ENCODE peak calls at places on chromosomes 6 and 20, in nine cellular contexts. E is bronchial epithelial cell, M is astrocyte of the cerebellum, B is dorsolateral prefrontal cortex, J is brain microvascular endothelial cell, C is epithelial cell of proximal tubule, V is HFF-Myc, D is left lung, G is fibroblast of lung. O is an unnamed sample.

GRCh38 chr6:33769248-33769821 is 19.6 kb downstream of the LEMD2 start:
- DNase-seq in E (no peak), M (no peak), B (no peak), J (no peak), C (no peak), V (no peak), D (peak), G (no peak), O (no peak)

GRCh38 chr6:53803081-53803860 is 8.5 kb downstream of the LRRC1 start:
- DNase-seq in E (no peak), M (no peak), B (no peak), J (peak), C (no peak), V (no peak), D (no peak), G (peak), O (no peak)

GRCh38 chr6:1612902-1613301 is 3.2 kb downstream of the FOXC1 start:
- DNase-seq in E (peak), M (peak), B (no peak), J (peak), C (no peak), V (peak), D (no peak), G (peak), O (no peak)

GRCh38 chr20:23441850-23442313 is 2.4 kb downstream of the CSTL1 start:
- DNase-seq in E (peak), M (peak), B (peak), J (peak), C (no peak), V (peak), D (peak), G (peak), O (no peak)

GRCh38 chr6:160071805-160072687 is 49.6 kb upstream of the SLC22A1 start:
- DNase-seq in E (peak), M (no peak), B (no peak), J (no peak), C (no peak), V (no peak), D (no peak), G (no peak), O (no peak)

GRCh38 chr20:49663112-49663511 is 50.6 kb downstream of the B4GALT5 start:
- DNase-seq in E (no peak), M (no peak), B (no peak), J (no peak), C (no peak), V (no peak), D (no peak), G (no peak), O (no peak)

GRCh38 chr6:148500402-148500801 is 157.8 kb downstream of the SASH1 start:
- DNase-seq in E (no peak), M (no peak), B (no peak), J (no peak), C (no peak), V (no peak), D (no peak), G (no peak), O (no peak)

GRCh38 chr6:157763129-157763893 is 59.7 kb upstream of the SNX9 start:
- DNase-seq in E (peak), M (peak), B (no peak), J (peak), C (peak), V (peak), D (peak), G (peak), O (peak)

GRCh38 chr6:36867471-36868224 is 7.0 kb downstream of the PPIL1 start:
- DNase-seq in E (no peak), M (no peak), B (no peak), J (no peak), C (no peak), V (no peak), D (no peak), G (no peak), O (no peak)

GRCh38 chr6:41976794-41977484 is 35.3 kb upstream of the CCND3 start:
- DNase-seq in E (peak), M (no peak), B (no peak), J (peak), C (no peak), V (peak), D (no peak), G (peak), O (no peak)

GRCh38 chr6:135181333-135182119 is 418 bp downstream of the MYB start:
- DNase-seq in E (peak), M (no peak), B (no peak), J (no peak), C (no peak), V (no peak), D (peak), G (peak), O (no peak)

GRCh38 chr6:114619621-114620020 is 276.8 kb upstream of the HS3ST5 start:
- DNase-seq in E (no peak), M (no peak), B (no peak), J (no peak), C (no peak), V (no peak), D (no peak), G (peak), O (no peak)
- H3K4me3 ChIP-seq in E (no peak), M (no peak), B (no peak), J (no peak), C (no peak), V (no peak), D (no peak), G (no peak), O (no peak)

DNA sequence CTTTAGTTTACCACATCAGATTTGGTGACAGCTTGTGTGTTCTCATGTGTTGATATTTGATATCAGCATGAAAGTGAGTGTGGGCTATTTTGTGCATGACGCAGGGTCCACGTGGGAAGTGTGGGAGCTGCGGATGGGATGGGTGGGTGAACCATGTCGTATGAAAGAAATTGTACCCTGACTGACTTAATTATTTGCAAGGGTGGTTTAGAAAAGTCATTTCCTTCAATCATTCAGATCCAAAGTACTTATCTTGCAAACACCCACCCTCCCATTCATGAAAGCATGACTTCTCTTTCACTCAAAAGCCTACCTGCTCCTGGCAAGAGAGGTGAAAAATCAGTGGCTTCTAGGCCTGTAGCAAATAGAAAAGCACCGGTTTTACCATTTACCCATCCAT is 91.8 kb upstream of the BACH2 start:
- DNase-seq in E (no peak), M (no peak), B (no peak), J (no peak), C (no peak), V (no peak), D (no peak), G (no peak), O (no peak)
- H3K4me3 ChIP-seq in E (no peak), M (no peak), B (no peak), J (no peak), C (no peak), V (no peak), D (no peak), G (no peak), O (no peak)

GRCh38 chr20:60056345-60057122 is 98.3 kb downstream of the CDH26 start:
- DNase-seq in E (no peak), M (no peak), B (no peak), J (no peak), C (no peak), V (no peak), D (no peak), G (no peak), O (no peak)

GRCh38 chr20:60053813-60054190 is 95.6 kb downstream of the CDH26 start:
- DNase-seq in E (no peak), M (no peak), B (no peak), J (no peak), C (no peak), V (no peak), D (no peak), G (no peak), O (no peak)

GRCh38 chr20:60057123-60057865 is 99.1 kb downstream of the CDH26 start:
- DNase-seq in E (peak), M (peak), B (peak), J (peak), C (no peak), V (peak), D (no peak), G (peak), O (no peak)

GRCh38 chr20:60054716-60055371 is 96.6 kb downstream of the CDH26 start:
- DNase-seq in E (no peak), M (no peak), B (no peak), J (no peak), C (no peak), V (no peak), D (peak), G (no peak), O (no peak)

GRCh38 chr20:60055740-60056139 is 97.5 kb downstream of the CDH26 start:
- DNase-seq in E (peak), M (no peak), B (no peak), J (no peak), C (no peak), V (no peak), D (peak), G (no peak), O (peak)
- H3K4me3 ChIP-seq in E (no peak), M (no peak), B (no peak), J (no peak), C (no peak), V (no peak), D (peak), G (no peak), O (peak)

GRCh38 chr6:40320441-40320840 is 266.7 kb downstream of the LRFN2 start:
- DNase-seq in E (no peak), M (no peak), B (no peak), J (no peak), C (no peak), V (no peak), D (no peak), G (no peak), O (no peak)

GRCh38 chr6:40322336-40322735 is 264.8 kb downstream of the LRFN2 start:
- DNase-seq in E (no peak), M (no peak), B (no peak), J (no peak), C (no peak), V (no peak), D (no peak), G (no peak), O (no peak)

GRCh38 chr6:40321616-40322015 is 265.5 kb downstream of the LRFN2 start:
- DNase-seq in E (no peak), M (no peak), B (no peak), J (no peak), C (no peak), V (no peak), D (no peak), G (no peak), O (no peak)

GRCh38 chr6:40320947-40321346 is 266.2 kb downstream of the LRFN2 start:
- DNase-seq in E (no peak), M (no peak), B (no peak), J (no peak), C (no peak), V (no peak), D (no peak), G (no peak), O (no peak)

DNA sequence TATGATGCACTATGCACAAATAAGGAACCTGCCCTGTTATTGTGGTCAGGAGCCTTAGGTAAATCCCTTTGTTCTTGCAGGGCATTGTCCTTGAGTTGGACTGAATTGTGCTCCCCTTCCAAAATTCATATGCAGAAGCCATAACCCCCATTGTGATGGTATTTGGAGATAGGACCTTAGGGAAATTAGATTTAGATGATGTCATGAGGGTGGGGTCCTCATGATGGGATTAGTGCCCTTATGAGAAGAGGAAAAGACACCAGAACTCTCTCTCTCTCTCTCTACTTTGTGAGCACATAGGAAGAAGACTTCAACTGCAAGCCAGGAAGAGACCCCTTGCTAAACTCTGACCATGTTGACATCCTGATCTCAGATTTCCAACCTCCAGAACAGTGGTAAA is 268.0 kb downstream of the LRFN2 start:
- DNase-seq in E (no peak), M (no peak), B (no peak), J (no peak), C (no peak), V (no peak), D (no peak), G (no peak), O (no peak)
- H3K4me3 ChIP-seq in E (no peak), M (no peak), B (no peak), J (no peak), C (no peak), V (no peak), D (no peak), G (no peak), O (no peak)

DNA sequence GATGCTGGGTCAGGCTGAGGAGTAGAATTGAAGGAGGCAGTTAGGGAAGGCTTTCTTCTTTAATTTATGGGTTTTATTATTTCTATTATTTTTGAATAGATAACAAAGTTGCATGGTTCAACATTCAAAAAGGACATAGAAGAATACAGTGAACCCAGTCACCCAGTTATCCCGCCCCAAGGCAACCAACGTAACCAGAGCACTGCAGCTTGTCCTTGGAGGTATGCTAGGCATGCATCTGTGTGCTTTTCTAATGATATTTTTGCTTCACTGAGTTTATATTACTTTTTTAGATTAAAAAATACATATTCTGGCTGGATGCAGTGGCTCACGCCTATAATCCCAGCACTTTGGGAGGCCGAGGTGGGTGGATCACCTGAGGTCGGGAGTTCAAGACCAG is 47.4 kb upstream of the DSN1 start:
- DNase-seq in E (no peak), M (no peak), B (no peak), J (no peak), C (no peak), V (no peak), D (no peak), G (no peak), O (no peak)
- H3K4me3 ChIP-seq in E (no peak), M (no peak), B (no peak), J (no peak), C (no peak), V (no peak), D (no peak), G (no peak), O (no peak)

DNA sequence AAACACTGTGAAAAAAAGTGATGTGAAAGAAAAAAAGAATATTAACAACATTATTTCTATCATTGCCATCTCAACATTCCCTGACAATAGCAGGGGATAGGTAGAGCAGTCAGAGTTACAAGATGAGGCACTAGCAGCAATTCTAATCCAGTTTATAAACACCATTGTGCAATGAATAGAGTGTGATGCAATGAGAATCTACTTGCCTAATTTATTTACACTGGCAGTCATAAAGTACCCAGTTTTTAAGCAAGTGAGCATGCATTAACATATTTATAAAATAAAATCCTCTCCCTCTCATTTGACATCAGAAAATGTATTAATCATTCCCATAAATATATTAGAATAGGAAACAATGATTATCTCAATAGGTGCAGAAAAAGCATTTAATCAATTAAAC is 2.5 kb upstream of the MANEA start:
- DNase-seq in E (peak), M (no peak), B (no peak), J (no peak), C (no peak), V (no peak), D (no peak), G (peak), O (no peak)
- H3K4me3 ChIP-seq in E (no peak), M (no peak), B (no peak), J (no peak), C (no peak), V (no peak), D (no peak), G (no peak), O (no peak)

DNA sequence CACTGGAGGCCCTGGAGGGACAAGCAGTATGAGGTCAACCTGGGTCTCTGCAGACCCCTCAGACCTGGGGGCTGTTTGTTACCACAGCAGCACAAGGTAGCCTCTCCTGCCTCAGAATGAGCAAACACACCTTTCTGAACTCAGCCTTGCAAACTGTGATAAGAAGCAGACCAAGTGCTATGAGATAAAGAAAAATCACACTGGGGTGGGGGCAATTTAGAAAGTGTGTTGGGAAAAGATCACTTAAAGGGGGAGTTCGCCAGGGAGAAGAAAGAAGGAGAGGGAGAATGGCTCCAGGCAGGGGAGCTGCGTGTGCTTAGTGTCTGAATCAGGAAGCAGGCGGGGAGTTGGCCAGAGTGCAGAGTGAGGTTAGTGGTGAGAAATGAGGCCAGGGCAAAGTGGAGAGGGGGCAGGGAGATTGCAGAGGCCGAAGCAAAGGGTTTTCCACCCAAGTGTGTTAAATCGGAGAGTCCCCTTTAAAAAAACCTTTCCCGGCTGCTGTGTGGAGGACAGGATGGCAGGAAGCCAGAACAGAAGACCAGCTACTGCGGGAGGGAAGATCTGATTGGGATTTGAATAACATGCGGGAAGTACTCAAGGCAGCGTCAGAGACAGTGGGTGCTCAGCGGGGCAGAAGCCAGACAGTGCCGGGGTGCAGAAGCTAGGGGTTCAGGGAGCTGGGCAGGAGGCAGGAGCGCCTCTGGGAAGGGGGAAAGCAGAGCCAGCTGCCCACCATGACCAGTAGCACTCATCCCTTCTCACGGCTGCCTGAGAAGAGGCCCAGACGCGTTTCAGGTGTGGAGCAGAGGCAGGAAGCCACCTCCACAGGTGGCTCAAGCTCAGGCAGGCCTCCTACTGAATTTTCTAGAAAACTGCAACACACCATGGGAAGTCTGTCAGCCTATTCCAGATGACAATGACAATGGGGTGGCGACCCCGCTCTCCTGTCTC is 9.0 kb downstream of the ADA start:
- DNase-seq in E (peak), M (peak), B (peak), J (peak), C (peak), V (peak), D (no peak), G (peak), O (peak)
- H3K4me3 ChIP-seq in E (no peak), M (no peak), B (no peak), J (peak), C (peak), V (no peak), D (no peak), G (no peak), O (peak)

DNA sequence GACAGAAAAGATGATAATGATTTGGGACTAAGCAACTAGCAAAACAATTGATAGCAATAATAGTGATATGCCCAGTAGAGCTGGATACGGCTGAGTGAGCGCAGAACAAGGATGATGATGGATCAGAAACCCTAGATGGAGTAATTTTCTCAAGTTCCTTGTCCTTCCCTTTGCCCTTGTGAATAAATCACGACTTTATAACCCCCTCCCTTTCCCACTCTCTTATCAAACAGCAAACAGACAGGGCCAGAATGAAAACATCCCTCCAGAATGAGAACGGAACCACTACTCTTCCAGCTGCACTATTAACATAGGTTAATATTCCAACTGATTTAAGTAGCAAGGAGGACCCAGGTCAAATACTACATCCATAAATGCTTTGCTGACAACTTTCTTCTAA is 1.3 kb upstream of the MTFR2 start:
- DNase-seq in E (no peak), M (no peak), B (no peak), J (no peak), C (no peak), V (no peak), D (no peak), G (no peak), O (no peak)
- H3K4me3 ChIP-seq in E (no peak), M (no peak), B (no peak), J (no peak), C (peak), V (peak), D (no peak), G (no peak), O (peak)

DNA sequence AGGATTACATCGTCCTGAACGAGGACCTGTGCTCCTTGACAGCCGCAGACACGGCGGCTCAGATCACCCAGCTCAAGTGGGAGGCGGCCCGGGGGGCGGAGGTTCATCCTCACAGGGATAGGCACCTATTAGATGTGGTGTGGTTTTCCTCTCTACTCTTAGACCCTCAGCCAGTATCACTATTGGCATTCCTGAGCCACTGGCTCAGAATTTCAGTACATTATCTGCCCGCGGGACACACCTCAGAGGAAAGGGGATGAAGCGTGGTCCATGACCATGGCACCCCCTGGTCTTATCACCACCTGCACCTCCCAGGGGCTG is 34.6 kb upstream of the HLA-G start:
- DNase-seq in E (no peak), M (no peak), B (no peak), J (no peak), C (no peak), V (no peak), D (no peak), G (no peak), O (no peak)
- H3K4me3 ChIP-seq in E (peak), M (no peak), B (peak), J (no peak), C (peak), V (no peak), D (peak), G (peak), O (peak)

GRCh38 chr20:57134804-57135203 is 131.6 kb downstream of the BMP7 start:
- DNase-seq in E (no peak), M (no peak), B (no peak), J (no peak), C (no peak), V (no peak), D (no peak), G (no peak), O (no peak)
- H3K4me3 ChIP-seq in E (no peak), M (no peak), B (no peak), J (no peak), C (no peak), V (no peak), D (no peak), G (no peak), O (no peak)

O was measured in upper lobe of right lung.